ENCODE peak calls at places on chromosomes 12 and 14, in four cellular contexts. P is H1, A is GM12878, X is K562. B is an unnamed sample.

GRCh38 chr14:68634346-68634745 is 158.5 kb downstream of the ZFP36L1 start:
- DNase-seq in P (peak; percentile 43), A (no peak), X (no peak), B (no peak)

GRCh38 chr14:79325071-79325470 is 886.2 kb downstream of the DIO2 start:
- DNase-seq in P (no peak), A (no peak), X (no peak), B (no peak)

GRCh38 chr12:78802593-78802992 is 62.0 kb upstream of the SYT1 start:
- DNase-seq in A (no peak), P (no peak), X (no peak), B (no peak)

GRCh38 chr12:75760481-75761324 is 249.3 kb upstream of the KRR1 start:
- DNase-seq in P (no peak), A (no peak), X (no peak), B (no peak)

GRCh38 chr14:101504096-101504948 is 57.0 kb upstream of the DIO3 start:
- DNase-seq in X (no peak), A (no peak), P (no peak), B (no peak)

GRCh38 chr12:8629486-8630033 is 16.9 kb upstream of the AICDA start:
- DNase-seq in A (peak; percentile 98), P (no peak), X (no peak), B (no peak)

GRCh38 chr14:29649170-29649569 is 278.5 kb downstream of the PRKD1 start:
- DNase-seq in X (no peak), P (no peak), A (no peak), B (no peak)

GRCh38 chr14:23537351-23538048 is 14.1 kb downstream of the ZFHX2 start:
- DNase-seq in A (no peak), P (peak; percentile 77), X (no peak), B (no peak)

GRCh38 chr14:78220273-78220672 is 50.1 kb downstream of the NRXN3 start:
- DNase-seq in A (no peak), P (no peak), X (no peak), B (no peak)

GRCh38 chr14:50943943-50944646 is at the start of gene PYGL:
- DNase-seq in A (no peak), P (peak; percentile 88), X (peak; percentile 71), B (peak; percentile 55)

GRCh38 chr14:23055621-23056256 is 1.6 kb downstream of the CDH24 start:
- DNase-seq in P (no peak), X (no peak), A (no peak), B (no peak)

GRCh38 chr12:131882804-131883520 is 11.5 kb upstream of the ULK1 start:
- DNase-seq in A (no peak), X (peak; percentile 30), P (no peak), B (no peak)

GRCh38 chr12:85823436-85824179 is 12.6 kb downstream of the RASSF9 start:
- DNase-seq in A (no peak), P (no peak), X (no peak), B (no peak)

GRCh38 chr12:109914461-109914860 is 14.4 kb downstream of the TCHP start:
- DNase-seq in P (no peak), X (no peak), A (no peak), B (no peak)

GRCh38 chr12:6335451-6336078 is 6.3 kb downstream of the TNFRSF1A start:
- DNase-seq in X (peak; percentile 85), A (peak; percentile 60), P (peak; percentile 70), B (peak; percentile 90)

GRCh38 chr14:102170061-102170460 is 30.4 kb downstream of the WDR20 start:
- DNase-seq in A (no peak), X (no peak), P (no peak), B (no peak)

GRCh38 chr12:123519151-123520001 is 14.1 kb downstream of the RILPL1 start:
- DNase-seq in X (no peak), A (no peak), P (no peak), B (peak; percentile 84)

GRCh38 chr12:106415134-106415533 is 57.6 kb downstream of the POLR3B start:
- DNase-seq in X (no peak), A (no peak), P (no peak), B (no peak)

GRCh38 chr12:131454418-131455217 is 256.3 kb upstream of the SFSWAP start:
- DNase-seq in X (peak; percentile 76), P (peak; percentile 72), A (no peak), B (peak; percentile 60)

GRCh38 chr12:54082402-54082892 is 28.8 kb downstream of the HOXC4 start:
- DNase-seq in A (no peak), P (no peak), X (peak; percentile 86), B (no peak)

GRCh38 chr14:76045773-76046172 is 60.2 kb downstream of the IFT43 start:
- DNase-seq in X (no peak), A (no peak), P (no peak), B (no peak)

GRCh38 chr12:59396941-59397340 is 198.9 kb upstream of the SLC16A7 start:
- DNase-seq in A (no peak), P (no peak), X (no peak), B (no peak)

GRCh38 chr14:102471921-102472814 is 37.4 kb downstream of the ANKRD9 start:
- DNase-seq in P (no peak), A (no peak), X (no peak), B (no peak)

GRCh38 chr14:69985456-69985855 is 106.2 kb downstream of the SMOC1 start:
- DNase-seq in X (no peak), P (no peak), A (no peak), B (no peak)
- TF ChIP-seq BRCA1 in X (no peak), P (no peak), A (no peak), B (no peak)

DNA sequence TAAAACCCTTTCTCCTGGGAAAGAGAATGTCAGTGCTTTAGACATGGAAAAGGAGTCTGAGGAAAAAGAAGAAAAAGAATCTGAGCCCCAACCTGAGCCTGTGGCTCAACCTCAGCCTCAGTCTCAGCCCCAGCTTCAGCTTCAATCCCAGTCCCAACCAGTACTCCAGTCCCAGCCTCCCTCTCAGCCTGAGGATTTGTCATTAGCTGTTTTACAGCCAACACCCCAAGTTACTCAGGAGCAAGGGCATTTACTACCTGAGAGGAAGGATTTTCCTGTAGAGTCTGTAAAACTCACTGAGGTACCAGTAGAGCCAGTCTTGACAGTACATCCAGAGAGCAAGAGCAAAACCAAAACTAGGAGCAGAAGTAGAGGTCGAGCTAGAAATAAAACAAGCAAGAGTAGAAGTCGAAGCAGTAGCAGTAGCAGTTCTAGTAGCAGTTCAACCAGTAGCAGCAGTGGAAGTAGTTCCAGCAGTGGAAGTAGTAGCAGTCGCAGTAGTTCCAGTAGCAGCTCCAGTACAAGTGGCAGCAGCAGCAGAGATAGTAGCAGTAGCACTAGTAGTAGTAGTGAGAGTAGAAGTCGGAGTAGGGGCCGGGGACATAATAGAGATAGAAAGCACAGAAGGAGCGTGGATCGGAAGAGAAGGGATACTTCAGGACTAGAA is 6.1 kb downstream of the PNN start:
- DNase-seq in A (no peak), P (no peak), X (no peak), B (no peak)
- TF ChIP-seq BRCA1 in A (no peak), P (no peak), X (no peak), B (no peak)

GRCh38 chr12:56836800-56837663 is 73.9 kb downstream of the HSD17B6 start:
- DNase-seq in P (no peak), A (no peak), X (peak; percentile 41), B (no peak)

GRCh38 chr12:56833780-56834179 is 70.7 kb downstream of the HSD17B6 start:
- DNase-seq in X (peak; percentile 26), P (no peak), A (no peak), B (no peak)

GRCh38 chr12:56834886-56835285 is 71.8 kb downstream of the HSD17B6 start:
- DNase-seq in X (no peak), A (no peak), P (no peak), B (no peak)

GRCh38 chr12:56838602-56839488 is 75.7 kb downstream of the HSD17B6 start:
- DNase-seq in X (no peak), A (no peak), P (no peak), B (no peak)

GRCh38 chr12:56836317-56836716 is 73.2 kb downstream of the HSD17B6 start:
- DNase-seq in P (no peak), X (no peak), A (no peak), B (no peak)
- TF ChIP-seq BRCA1 in P (no peak), X (no peak), A (no peak), B (no peak)

GRCh38 chr14:56122306-56122705 is 4.1 kb downstream of the PELI2 start:
- DNase-seq in A (no peak), X (no peak), P (no peak), B (no peak)
- TF ChIP-seq BRCA1 in A (no peak), X (no peak), P (no peak), B (no peak)

GRCh38 chr14:99541677-99542470 is 60.7 kb downstream of the CCNK start:
- DNase-seq in P (no peak), A (no peak), X (peak; percentile 13), B (no peak)
- TF ChIP-seq BRCA1 in P (no peak), A (no peak), X (no peak), B (no peak)

GRCh38 chr12:13368971-13369370 is 172.4 kb downstream of the EMP1 start:
- DNase-seq in P (peak; percentile 36), A (no peak), X (no peak), B (no peak)
- TF ChIP-seq BRCA1 in P (no peak), A (no peak), X (no peak), B (no peak)

GRCh38 chr14:95238674-95239313 is 80.9 kb downstream of the CLMN start:
- DNase-seq in A (no peak), P (no peak), X (no peak), B (no peak)
- TF ChIP-seq BRCA1 in A (no peak), P (no peak), X (no peak), B (no peak)

GRCh38 chr12:89245090-89245489 is 107.2 kb downstream of the DUSP6 start:
- DNase-seq in A (no peak), X (no peak), P (no peak), B (no peak)
- TF ChIP-seq BRCA1 in A (no peak), X (no peak), P (no peak), B (no peak)

GRCh38 chr12:76927170-76927784 is 48.5 kb upstream of the CSRP2 start:
- DNase-seq in A (no peak), X (peak; percentile 69), P (peak; percentile 88), B (peak; percentile 25)
- TF ChIP-seq BRCA1 in A (no peak), X (no peak), P (no peak), B (no peak)

GRCh38 chr12:117404203-117404853 is 42.9 kb upstream of the NOS1 start:
- DNase-seq in P (no peak), A (no peak), X (no peak), B (no peak)
- TF ChIP-seq BRCA1 in P (no peak), A (no peak), X (no peak), B (no peak)

B was measured in HepG2.